ENCODE peak calls at places on chromosomes 5 and 9, in eight cellular contexts. M, H, R, S, Q, B, A and G are unnamed samples.
A peak's percentile ranks its signal among the peaks of the same experiment; 100 is the strongest.

GRCh38 chr5:38069360-38069759 is 189.0 kb upstream of the EGFLAM start:
- DNase-seq in Q (no peak), H (no peak), B (peak; percentile 33), R (no peak), S (no peak), M (no peak), A (no peak), G (no peak)

GRCh38 chr5:17056056-17056690 is 120.1 kb upstream of the MYO10 start:
- DNase-seq in S (no peak), Q (no peak), B (no peak), R (no peak), H (no peak), M (no peak), A (peak; percentile 49), G (peak; percentile 12)

GRCh38 chr5:5954199-5954598 is 424.1 kb downstream of the MED10 start:
- DNase-seq in Q (no peak), H (no peak), M (no peak), A (no peak), S (peak; percentile 64), R (no peak), B (no peak), G (no peak)

GRCh38 chr9:134329886-134330285 is 3.6 kb downstream of the RXRA start:
- DNase-seq in Q (no peak), S (no peak), H (no peak), A (peak; percentile 24), R (no peak), B (no peak), M (no peak), G (peak; percentile 60)

GRCh38 chr9:72025956-72026355 is 34.5 kb downstream of the C9orf57 start:
- DNase-seq in B (no peak), Q (no peak), M (no peak), R (no peak), A (no peak), H (no peak), S (no peak), G (no peak)

GRCh38 chr5:33072296-33072695 is 361.2 kb downstream of the NPR3 start:
- DNase-seq in B (no peak), A (no peak), R (no peak), Q (no peak), S (no peak), M (no peak), H (no peak), G (no peak)

GRCh38 chr5:32932231-32932935 is 221.3 kb downstream of the NPR3 start:
- DNase-seq in M (no peak), A (no peak), B (no peak), S (no peak), H (no peak), R (no peak), Q (no peak), G (no peak)

GRCh38 chr5:6291961-6292360 is 86.4 kb downstream of the MED10 start:
- DNase-seq in B (no peak), M (peak; percentile 28), A (no peak), R (no peak), S (no peak), Q (no peak), H (no peak), G (no peak)

GRCh38 chr9:37621299-37621934 is 29.0 kb upstream of the TOMM5 start:
- DNase-seq in S (no peak), Q (no peak), A (no peak), M (no peak), H (no peak), B (no peak), R (no peak), G (no peak)

GRCh38 chr5:108373426-108373825 is 8.5 kb downstream of the FBXL17 start:
- DNase-seq in H (no peak), S (no peak), B (no peak), A (no peak), Q (no peak), M (no peak), R (no peak), G (no peak)

GRCh38 chr5:1112596-1113331 is 901 bp upstream of the SLC12A7 start:
- DNase-seq in Q (no peak), H (peak; percentile 53), R (no peak), M (peak; percentile 47), B (no peak), S (no peak), A (peak; percentile 94), G (no peak)

GRCh38 chr5:102853680-102854079 is 98.6 kb downstream of the PAM start:
- DNase-seq in R (no peak), B (no peak), M (no peak), A (no peak), S (no peak), Q (no peak), H (no peak), G (no peak)

GRCh38 chr5:123298335-123299010 is 124.7 kb downstream of the CEP120 start:
- DNase-seq in B (no peak), H (no peak), M (no peak), S (no peak), R (no peak), Q (no peak), A (no peak), G (no peak)

GRCh38 chr9:38068866-38069628 is at the start of gene SHB:
- DNase-seq in Q (peak; percentile 83), B (peak; percentile 75), S (peak; percentile 96), H (peak; percentile 52), M (peak; percentile 62), R (peak; percentile 80), A (peak; percentile 74), G (peak; percentile 80)

GRCh38 chr5:166724284-166724683 is 1567.2 kb upstream of the WWC1 start:
- DNase-seq in H (no peak), B (no peak), Q (no peak), M (no peak), S (no peak), R (no peak), A (no peak), G (no peak)

GRCh38 chr9:129479217-129480011 is 141.5 kb downstream of the C9orf50 start:
- DNase-seq in R (no peak), H (no peak), B (no peak), A (no peak), S (no peak), Q (no peak), M (no peak), G (no peak)

GRCh38 chr9:89153187-89153586 is 25.4 kb downstream of the SHC3 start:
- DNase-seq in H (no peak), S (no peak), M (no peak), R (no peak), B (no peak), A (no peak), Q (no peak), G (no peak)

GRCh38 chr9:10548348-10548747 is 64.5 kb downstream of the PTPRD start:
- DNase-seq in B (no peak), Q (no peak), M (no peak), H (no peak), R (no peak), S (no peak), A (no peak), G (no peak)

GRCh38 chr5:7047862-7048261 is 334.6 kb downstream of the TENT4A start:
- DNase-seq in S (no peak), R (no peak), Q (no peak), M (no peak), A (no peak), B (no peak), H (no peak), G (no peak)

GRCh38 chr5:126544087-126544740 is 50.8 kb downstream of the ALDH7A1 start:
- DNase-seq in S (no peak), A (no peak), B (no peak), R (no peak), H (peak; percentile 16), M (peak; percentile 86), Q (peak; percentile 22), G (peak; percentile 34)

DNA sequence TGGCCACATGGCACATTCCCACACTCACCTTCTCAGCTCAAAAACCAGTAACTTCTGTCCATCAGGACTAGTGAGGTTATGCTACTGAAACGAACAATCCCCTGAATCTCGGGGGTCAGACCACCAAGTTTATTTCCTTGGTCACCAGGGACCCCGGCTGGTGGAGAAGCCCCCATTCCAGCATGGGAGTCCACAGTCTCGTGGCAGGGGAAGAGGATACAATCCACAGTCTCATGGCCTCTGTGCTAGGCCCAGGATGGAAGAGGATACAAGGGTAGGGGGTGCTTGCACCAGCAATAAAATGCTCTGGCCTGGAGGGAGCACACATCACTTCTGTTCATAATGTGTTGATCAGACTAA is 7.4 kb upstream of the CARD19 start:
- DNase-seq in B (no peak), H (no peak), A (no peak), Q (no peak), M (no peak), S (no peak), R (no peak), G (no peak)
- H3K27ac ChIP-seq in B (no peak overlapping the region), H (no peak overlapping the region), A (no peak overlapping the region), Q (no peak overlapping the region), M (no peak overlapping the region), S (no peak overlapping the region), R (no peak overlapping the region), G (no peak overlapping the region)

GRCh38 chr5:62144395-62145022 is 161.5 kb upstream of the KIF2A start:
- DNase-seq in Q (no peak), M (no peak), S (no peak), A (no peak), R (no peak), B (no peak), H (no peak), G (peak; percentile 77)
- H3K27ac ChIP-seq in Q (no peak overlapping the region), M (no peak overlapping the region), S (no peak overlapping the region), A (no peak overlapping the region), R (no peak overlapping the region), B (no peak overlapping the region), H (no peak overlapping the region), G (no peak overlapping the region)

GRCh38 chr5:150044334-150044681 is 42.0 kb downstream of the CSF1R start:
- DNase-seq in A (no peak), Q (no peak), S (no peak), B (no peak), M (no peak), R (no peak), H (no peak), G (no peak)
- H3K27ac ChIP-seq in A (no peak overlapping the region), Q (no peak overlapping the region), S (no peak overlapping the region), B (no peak overlapping the region), M (no peak overlapping the region), R (no peak overlapping the region), H (no peak overlapping the region), G (no peak overlapping the region)

GRCh38 chr5:132335402-132335801 is 34.1 kb upstream of the SLC22A5 start:
- DNase-seq in A (no peak), B (no peak), R (no peak), H (no peak), M (no peak), Q (no peak), S (no peak), G (no peak)

GRCh38 chr5:132339502-132339901 is 30.0 kb upstream of the SLC22A5 start:
- DNase-seq in H (no peak), Q (no peak), R (no peak), A (no peak), M (no peak), B (no peak), S (no peak), G (no peak)

DNA sequence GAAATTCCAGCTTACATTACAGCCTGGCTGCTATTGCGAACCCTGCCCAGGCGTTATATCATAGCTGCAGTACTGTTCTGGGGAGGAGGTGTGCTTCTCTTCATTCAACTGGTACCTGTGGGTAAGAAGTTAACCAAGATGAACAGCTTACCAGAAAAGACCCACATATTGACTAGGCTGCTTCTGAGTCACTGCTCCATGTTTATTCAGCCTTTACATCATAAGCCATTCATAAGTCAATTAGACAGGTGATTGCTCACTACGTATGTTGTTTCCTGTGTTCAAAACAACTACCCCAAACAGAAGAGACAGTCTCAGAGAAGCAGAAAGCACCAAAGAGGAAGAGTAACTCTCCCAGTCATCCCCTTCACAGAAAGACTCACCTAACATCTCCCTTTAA is 34.7 kb upstream of the SLC22A5 start:
- DNase-seq in Q (no peak), S (no peak), A (no peak), B (no peak), M (no peak), R (no peak), H (no peak), G (no peak)
- H3K27ac ChIP-seq in Q (no peak overlapping the region), S (no peak overlapping the region), A (no peak overlapping the region), B (no peak overlapping the region), M (no peak overlapping the region), R (no peak overlapping the region), H (no peak overlapping the region), G (no peak overlapping the region)